ENCODE peak calls at places on chromosomes 2 and 18, in six cellular contexts. R is stimulated activated CD4-positive, alpha-beta T cell treated with anti-CD3 and anti-CD28 coated beads, Interleukin-15, amount 100 ng/mL, for 48 hours; O is effector memory CD8-positive, alpha-beta T cell; A is COR-L47; S is left cardiac atrium; E is omental fat pad. V is an unnamed sample.

GRCh38 chr18:45386256-45386655 is 229.0 kb upstream of the SLC14A2 start:
- DNase-seq in O (no peak), R (no peak), S (peak), E (no peak), A (peak), V (no peak)

GRCh38 chr18:54529444-54529843 is 61.6 kb upstream of the DYNAP start:
- DNase-seq in O (no peak), R (no peak), S (no peak), E (no peak), A (no peak), V (no peak)

GRCh38 chr2:73163522-73164367 is 38.6 kb upstream of the NOTO start:
- DNase-seq in S (peak), A (peak), R (peak), O (peak), E (peak), V (peak)

GRCh38 chr2:96727431-96727830 is 12.4 kb downstream of the LMAN2L start:
- DNase-seq in E (no peak), S (no peak), R (no peak), A (no peak), O (no peak), V (no peak)

GRCh38 chr2:32627441-32627900 is 379 bp upstream of the TTC27 start:
- DNase-seq in A (peak), S (peak), R (peak), O (no peak), E (no peak), V (no peak)

GRCh38 chr2:234840336-234840735 is 111.5 kb upstream of the SH3BP4 start:
- DNase-seq in S (peak), E (no peak), R (no peak), A (no peak), O (no peak), V (no peak)

GRCh38 chr2:85501244-85501643 is 37.7 kb upstream of the MAT2A start:
- DNase-seq in E (no peak), A (no peak), R (no peak), O (no peak), S (peak), V (no peak)

GRCh38 chr18:32545631-32546030 is 74.9 kb upstream of the GAREM1 start:
- DNase-seq in A (no peak), R (no peak), S (no peak), O (no peak), E (no peak), V (no peak)

GRCh38 chr2:207796585-207797350 is 27.1 kb upstream of the FZD5 start:
- DNase-seq in S (no peak), A (peak), E (no peak), O (no peak), R (no peak), V (no peak)

GRCh38 chr2:240294514-240294913 is 140.9 kb upstream of the GPC1 start:
- DNase-seq in E (peak), O (no peak), A (no peak), R (no peak), S (no peak), V (no peak)

GRCh38 chr2:58484201-58484600 is 243.1 kb upstream of the FANCL start:
- DNase-seq in O (no peak), A (no peak), E (no peak), S (no peak), R (no peak), V (no peak)